ENCODE peak calls at places on chromosome 19, in four cellular contexts. B, W, H and N are unnamed samples.

GRCh38 chr19:49999371-50000010 is 25.7 kb downstream of the VRK3 start:
- DNase-seq in B (no peak), W (no peak), H (peak; percentile 91), N (no peak)

GRCh38 chr19:15128162-15128770 is 21.1 kb downstream of the SYDE1 start:
- DNase-seq in B (no peak), W (no peak), H (no peak), N (no peak)

GRCh38 chr19:10004617-10005016 is 5.7 kb downstream of the COL5A3 start:
- DNase-seq in B (no peak), W (no peak), H (peak; percentile 80), N (peak; percentile 23)

GRCh38 chr19:49767380-49767779 is 579 bp downstream of the AP2A1 start:
- DNase-seq in B (no peak), W (no peak), H (peak; percentile 74), N (peak; percentile 45)

GRCh38 chr19:30785728-30786127 is 413.5 kb downstream of the ZNF536 start:
- DNase-seq in B (no peak), W (no peak), H (no peak), N (peak; percentile 41)

GRCh38 chr19:1250374-1251232 is 2.2 kb downstream of the MIDN start:
- DNase-seq in B (peak; percentile 79), W (peak; percentile 73), H (peak; percentile 88), N (peak; percentile 96)

GRCh38 chr19:9306443-9306842 is 3.2 kb downstream of the ZNF699 start:
- DNase-seq in B (no peak), W (no peak), H (peak; percentile 81), N (no peak)

GRCh38 chr19:44969437-44969836 is 14.3 kb downstream of the CLPTM1 start:
- DNase-seq in B (no peak), W (no peak), H (no peak), N (no peak)

GRCh38 chr19:13008926-13009787 is 13.9 kb downstream of the NFIX start:
- DNase-seq in B (no peak), W (peak; percentile 17), H (peak; percentile 90), N (peak; percentile 89)

GRCh38 chr19:19347401-19347800 is 26.8 kb downstream of the MAU2 start:
- DNase-seq in B (no peak), W (no peak), H (peak; percentile 90), N (no peak)

GRCh38 chr19:48506138-48506733 is 5.4 kb downstream of the LMTK3 start:
- DNase-seq in B (no peak), W (peak; percentile 70), H (peak; percentile 92), N (peak; percentile 75)

GRCh38 chr19:34837262-34837661 is 64.2 kb upstream of the ZNF599 start:
- DNase-seq in B (peak; percentile 81), W (peak; percentile 89), H (no peak), N (no peak)

GRCh38 chr19:44540736-44541135 is 11.3 kb upstream of the CEACAM20 start:
- DNase-seq in B (no peak), W (no peak), H (no peak), N (no peak)

GRCh38 chr19:1566392-1567115 is 1.6 kb downstream of the MEX3D start:
- DNase-seq in B (peak; percentile 61), W (peak; percentile 95), H (peak; percentile 100), N (peak; percentile 98)

GRCh38 chr19:1884291-1884718 is 991 bp downstream of the ABHD17A start:
- DNase-seq in B (no peak), W (no peak), H (peak; percentile 93), N (no peak)

GRCh38 chr19:13255719-13256059 is 105.5 kb downstream of the IER2 start:
- DNase-seq in B (no peak), W (no peak), H (no peak), N (no peak)

GRCh38 chr19:54160948-54161347 is 1.4 kb upstream of the LENG1 start:
- DNase-seq in B (no peak), W (no peak), H (no peak), N (no peak)

GRCh38 chr19:54165222-54165621 is 5.7 kb upstream of the LENG1 start:
- DNase-seq in B (no peak), W (no peak), H (no peak), N (no peak)

GRCh38 chr19:54164369-54165068 is 5.0 kb upstream of the LENG1 start:
- DNase-seq in B (peak; percentile 55), W (no peak), H (no peak), N (peak; percentile 99)

GRCh38 chr19:54162241-54162805 is 2.8 kb upstream of the LENG1 start:
- DNase-seq in B (peak; percentile 88), W (peak; percentile 79), H (peak; percentile 96), N (peak; percentile 97)

GRCh38 chr19:54162884-54163283 is 3.4 kb upstream of the LENG1 start:
- DNase-seq in B (no peak), W (no peak), H (no peak), N (no peak)
- H3K4me3 ChIP-seq in B (peak overlapping the region; percentile 44), W (no peak overlapping the region), H (no peak overlapping the region), N (no peak overlapping the region)

DNA sequence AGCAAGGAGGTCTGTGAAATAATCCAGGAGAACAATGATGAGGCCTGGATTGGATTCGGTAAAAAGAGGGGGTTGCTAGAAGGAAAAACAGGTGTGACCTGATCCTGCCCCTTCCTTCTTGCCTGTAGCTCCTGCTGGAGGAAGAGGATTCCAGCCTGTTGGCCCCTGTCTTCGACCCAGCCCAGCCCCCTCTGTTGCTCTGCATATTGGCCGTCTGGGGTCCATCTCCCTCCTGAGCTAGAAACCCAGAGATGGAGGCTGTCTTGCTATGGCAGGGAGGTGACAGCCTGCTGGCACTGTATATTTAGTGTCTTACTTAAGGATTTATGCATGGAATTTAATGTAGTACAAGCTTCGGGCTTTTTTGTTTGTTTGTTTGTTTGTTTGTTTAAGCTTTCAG is 6.6 kb downstream of the DMRTC2 start:
- DNase-seq in B (no peak), W (no peak), H (no peak), N (peak; percentile 61)
- H3K27me3 ChIP-seq in B (peaks cover 8% of the 10 kb centered on the region), W (peaks cover 65% of the 10 kb centered on the region), H (peaks cover 52% of the 10 kb centered on the region), N (no peaks in the 10 kb centered on the region)

GRCh38 chr19:54201172-54201701 is 579 bp downstream of the RPS9 start:
- DNase-seq in B (no peak), W (no peak), H (no peak), N (peak; percentile 27)
- H3K36me3 ChIP-seq in B (peaks cover 11% of the 10 kb centered on the region), W (peaks cover 54% of the 10 kb centered on the region), H (peaks cover 51% of the 10 kb centered on the region), N (peaks cover 41% of the 10 kb centered on the region)

DNA sequence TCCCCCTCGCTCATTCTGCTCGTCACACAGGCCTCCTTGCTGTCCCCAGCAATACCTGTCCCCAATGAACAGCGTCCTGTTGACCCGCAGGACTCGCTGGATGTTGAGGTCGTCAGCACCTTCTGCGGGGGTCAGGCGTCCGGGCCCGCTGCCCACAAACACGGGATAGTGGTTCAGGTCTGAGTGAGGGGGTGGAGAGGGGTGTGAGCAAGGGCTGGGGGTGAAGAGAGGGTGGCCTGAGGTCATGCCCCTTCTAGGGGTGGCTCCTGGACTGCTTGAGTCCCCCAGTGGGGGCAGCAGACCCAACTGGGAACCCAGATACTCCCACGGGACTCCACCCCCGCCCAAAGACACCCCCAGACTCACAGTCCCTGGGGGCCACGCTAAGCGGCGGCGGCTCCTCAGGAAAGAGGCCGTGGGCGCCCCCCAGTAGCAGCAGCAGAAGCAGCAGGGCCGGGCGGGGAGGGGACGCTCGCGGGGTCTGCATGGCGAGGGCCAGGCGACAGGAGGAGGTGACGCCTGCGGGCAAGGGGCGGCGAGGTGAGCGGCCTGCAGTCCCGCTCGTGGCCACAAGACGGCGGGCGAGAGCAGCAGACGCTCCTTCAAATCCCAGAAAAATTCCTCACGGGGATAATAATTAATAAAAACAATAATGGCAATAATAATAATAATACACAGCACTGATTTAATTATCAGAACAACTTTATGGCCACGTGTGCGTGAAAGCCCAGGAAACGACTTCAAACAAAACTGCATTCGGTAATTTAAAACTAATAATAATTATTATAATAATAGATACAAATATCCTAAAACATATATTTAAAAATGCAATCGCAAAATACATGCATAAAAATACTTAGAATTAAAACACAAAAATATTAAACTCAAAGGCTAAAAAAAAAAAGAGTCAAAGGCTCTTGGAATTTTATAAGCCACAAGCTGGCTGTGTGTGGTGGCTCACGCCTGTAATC is 1.2 kb downstream of the SEMA6B start:
- DNase-seq in B (no peak), W (peak; percentile 83), H (peak; percentile 96), N (peak; percentile 93)
- H3K4me3 ChIP-seq in B (peak overlapping the region; percentile 54), W (peak overlapping the region; percentile 43), H (no peak overlapping the region), N (no peak overlapping the region)

DNA sequence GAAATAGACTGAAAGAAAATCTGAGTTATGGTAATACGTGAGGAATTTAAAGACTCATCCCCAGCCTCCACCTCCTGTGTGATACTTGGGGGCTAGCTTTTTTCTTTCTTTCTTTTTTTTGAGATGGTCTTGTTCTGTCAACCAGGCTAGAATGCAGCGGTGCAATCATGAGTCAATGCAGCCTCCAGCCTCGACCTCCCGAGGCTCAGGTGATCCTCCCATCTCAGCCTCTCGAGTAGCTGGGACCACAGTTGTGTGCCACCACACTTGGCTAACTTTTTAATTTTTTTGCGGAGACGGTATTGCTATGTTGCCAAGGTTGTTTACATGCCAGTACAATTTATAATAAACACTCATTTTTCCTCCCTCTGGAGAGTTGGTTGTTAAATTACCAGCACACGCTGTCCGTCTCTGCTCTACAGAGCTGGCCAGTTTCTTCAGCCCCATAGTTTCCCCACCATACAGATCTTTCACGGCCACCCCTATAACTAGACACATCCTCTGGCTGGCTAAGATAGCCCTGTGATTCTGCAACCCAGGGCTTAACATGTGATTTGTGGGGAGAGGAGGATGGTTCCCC is 4.8 kb downstream of the TNFSF9 start:
- DNase-seq in B (no peak), W (no peak), H (no peak), N (no peak)
- H3K27me3 ChIP-seq in B (peaks cover 20% of the 10 kb centered on the region), W (peaks cover 19% of the 10 kb centered on the region), H (peaks cover 19% of the 10 kb centered on the region), N (peaks cover 37% of the 10 kb centered on the region)

GRCh38 chr19:4441994-4442845 is 15.4 kb downstream of the UBXN6 start:
- DNase-seq in B (no peak), W (no peak), H (peak; percentile 78), N (peak; percentile 54)

GRCh38 chr19:4443188-4443587 is 14.4 kb downstream of the UBXN6 start:
- DNase-seq in B (no peak), W (no peak), H (peak; percentile 63), N (peak; percentile 42)

GRCh38 chr19:4444765-4445741 is 12.5 kb downstream of the UBXN6 start:
- DNase-seq in B (no peak), W (no peak), H (peak; percentile 76), N (peak; percentile 61)

GRCh38 chr19:4443966-4444764 is 13.4 kb downstream of the UBXN6 start:
- DNase-seq in B (no peak), W (peak; percentile 32), H (peak; percentile 65), N (peak; percentile 50)

GRCh38 chr19:4442846-4443146 is 14.8 kb downstream of the UBXN6 start:
- DNase-seq in B (no peak), W (no peak), H (peak; percentile 74), N (no peak)
- H3K36me3 ChIP-seq in B (peaks cover 19% of the 10 kb centered on the region), W (no peaks in the 10 kb centered on the region), H (peaks cover 31% of the 10 kb centered on the region), N (peaks cover 24% of the 10 kb centered on the region)

GRCh38 chr19:38856813-38857212 is 7.0 kb upstream of the HNRNPL start:
- DNase-seq in B (no peak), W (no peak), H (no peak), N (no peak)
- H3K4me3 ChIP-seq in B (no peak overlapping the region), W (no peak overlapping the region), H (no peak overlapping the region), N (no peak overlapping the region)

GRCh38 chr19:33193864-33194362 is at the start of gene LRP3:
- DNase-seq in B (peak; percentile 54), W (peak; percentile 93), H (peak; percentile 92), N (peak; percentile 92)
- H3K27me3 ChIP-seq in B (no peaks in the 10 kb centered on the region), W (no peaks in the 10 kb centered on the region), H (peaks cover 6% of the 10 kb centered on the region), N (peaks cover 10% of the 10 kb centered on the region)